ENCODE peak calls at places on chromosomes 4 and X, in ten cellular contexts. F is HTR-8/SVneo; Z is AG09309; V is activated CD4-positive, alpha-beta T cell treated with anti-CD3 and anti-CD28 coated beads, Interleukin-2, amount 50 U/mL, for 4 hours; M is caudate nucleus; S is CD4-positive, alpha-beta memory T cell; J is amniotic stem cell; I is T-helper 2 cell; O is endothelial cell; W is RPMI7951. B is an unnamed sample.

GRCh38 chr4:158805628-158806471 is 37.0 kb downstream of the FNIP2 start:
- DNase-seq in F (no peak), Z (no peak), V (no peak), M (no peak), S (no peak), J (no peak), I (peak), O (no peak), W (peak), B (peak)

GRCh38 chr4:84691170-84691691 is 108.3 kb downstream of the CDS1 start:
- DNase-seq in F (peak), Z (peak), V (no peak), M (no peak), S (no peak), J (peak), I (no peak), O (no peak), W (peak), B (peak)

GRCh38 chrX:331145-331771 is 12.7 kb upstream of the GTPBP6 start:
- DNase-seq in F (peak), Z (no peak), V (no peak), M (no peak), S (no peak), J (no peak), I (no peak), O (no peak), W (peak), B (no peak)

GRCh38 chr4:98260047-98260578 is 1.1 kb upstream of the RAP1GDS1 start:
- DNase-seq in F (peak), Z (no peak), V (peak), M (peak), S (no peak), J (peak), I (peak), O (no peak), W (no peak), B (peak)

GRCh38 chr4:16270654-16271328 is 44.5 kb upstream of the TAPT1 start:
- DNase-seq in F (no peak), Z (no peak), V (no peak), M (no peak), S (no peak), J (no peak), I (no peak), O (peak), W (peak), B (no peak)

GRCh38 chrX:142084611-142085010 is 120.5 kb downstream of the MAGEC2 start:
- DNase-seq in F (no peak), Z (no peak), V (no peak), M (no peak), S (no peak), J (no peak), I (no peak), O (no peak), W (peak), B (no peak)

GRCh38 chrX:129798888-129799287 is 19.1 kb downstream of the SASH3 start:
- DNase-seq in F (no peak), Z (no peak), V (no peak), M (no peak), S (no peak), J (no peak), I (no peak), O (no peak), W (no peak), B (no peak)

GRCh38 chr4:132015321-132015720 is 1133.8 kb upstream of the PCDH10 start:
- DNase-seq in F (no peak), Z (no peak), V (no peak), M (no peak), S (no peak), J (no peak), I (no peak), O (no peak), W (no peak), B (no peak)

GRCh38 chr4:1010522-1011021 is 854 bp upstream of the FGFRL1 start:
- DNase-seq in F (no peak), Z (peak), V (peak), M (no peak), S (peak), J (no peak), I (peak), O (no peak), W (peak), B (no peak)

GRCh38 chr4:13112030-13112429 is 372.1 kb downstream of the RAB28 start:
- DNase-seq in F (no peak), Z (no peak), V (no peak), M (no peak), S (no peak), J (no peak), I (no peak), O (no peak), W (no peak), B (no peak)

GRCh38 chrX:54442790-54443189 is 2.6 kb downstream of the TSR2 start:
- DNase-seq in F (no peak), Z (no peak), V (no peak), M (no peak), S (no peak), J (no peak), I (no peak), O (no peak), W (no peak), B (no peak)

GRCh38 chrX:107449490-107450175 is at the start of gene FRMPD3:
- DNase-seq in F (no peak), Z (no peak), V (no peak), M (peak), S (no peak), J (no peak), I (peak), O (no peak), W (no peak), B (no peak)

B was measured in C1 segment of cervical spinal cord.